ENCODE peak calls at places on chromosomes 16 and 17, in seven cellular contexts. One of them, this sample, is unnamed. For H3K27me3, the result is how much of the 10 kb centered on the place peaks cover.

GRCh38 chr16:74999683-75000480 is 1.1 kb downstream of the ZNRF1 start:
- DNase-seq in neuronal stem cell: no peak
- DNase-seq in IMR-90: no peak
- DNase-seq in H9: peak
- DNase-seq in mesenchymal stem cell: peak
- DNase-seq in H1: no peak
- DNase-seq in mesendoderm: peak
- DNase-seq in this sample: peak

GRCh38 chr17:83162035-83162745 is 82.8 kb downstream of the METRNL start:
- DNase-seq in neuronal stem cell: no peak
- DNase-seq in IMR-90: no peak
- DNase-seq in H9: no peak
- DNase-seq in mesenchymal stem cell: no peak
- DNase-seq in H1: no peak
- DNase-seq in mesendoderm: no peak
- DNase-seq in this sample: no peak

GRCh38 chr17:50048146-50048720 is 7.7 kb upstream of the ITGA3 start:
- DNase-seq in neuronal stem cell: no peak
- DNase-seq in IMR-90: no peak
- DNase-seq in H9: no peak
- DNase-seq in mesenchymal stem cell: no peak
- DNase-seq in H1: no peak
- DNase-seq in mesendoderm: no peak
- DNase-seq in this sample: no peak

GRCh38 chr17:73139296-73139695 is 25.5 kb upstream of the SSTR2 start:
- DNase-seq in neuronal stem cell: no peak
- DNase-seq in IMR-90: no peak
- DNase-seq in H9: no peak
- DNase-seq in mesenchymal stem cell: no peak
- DNase-seq in H1: no peak
- DNase-seq in mesendoderm: no peak
- DNase-seq in this sample: no peak

GRCh38 chr17:491086-492014 is 138.7 kb upstream of the RPH3AL start:
- DNase-seq in neuronal stem cell: peak
- DNase-seq in IMR-90: peak
- DNase-seq in H9: peak
- DNase-seq in mesenchymal stem cell: peak
- DNase-seq in H1: no peak
- DNase-seq in mesendoderm: no peak
- DNase-seq in this sample: peak

GRCh38 chr17:47649972-47650524 is 329 bp downstream of the KPNB1 start:
- DNase-seq in neuronal stem cell: peak
- DNase-seq in IMR-90: no peak
- DNase-seq in H9: no peak
- DNase-seq in mesenchymal stem cell: no peak
- DNase-seq in H1: no peak
- DNase-seq in mesendoderm: peak
- DNase-seq in this sample: peak

GRCh38 chr17:48440660-48441059 is 10.6 kb upstream of the SKAP1 start:
- DNase-seq in neuronal stem cell: no peak
- DNase-seq in IMR-90: no peak
- DNase-seq in H9: no peak
- DNase-seq in mesenchymal stem cell: no peak
- DNase-seq in H1: no peak
- DNase-seq in mesendoderm: no peak
- DNase-seq in this sample: no peak

GRCh38 chr17:12958786-12959185 is 59.0 kb downstream of the ELAC2 start:
- DNase-seq in neuronal stem cell: no peak
- DNase-seq in IMR-90: peak
- DNase-seq in H9: no peak
- DNase-seq in mesenchymal stem cell: no peak
- DNase-seq in H1: no peak
- DNase-seq in mesendoderm: no peak
- DNase-seq in this sample: no peak

GRCh38 chr17:43401293-43401692 is 2.5 kb downstream of the ARL4D start:
- DNase-seq in neuronal stem cell: no peak
- DNase-seq in IMR-90: peak
- DNase-seq in H9: no peak
- DNase-seq in mesenchymal stem cell: peak
- DNase-seq in H1: no peak
- DNase-seq in mesendoderm: no peak
- DNase-seq in this sample: no peak

GRCh38 chr16:64615647-64616280 is 506.1 kb downstream of the CDH11 start:
- DNase-seq in neuronal stem cell: peak
- DNase-seq in IMR-90: peak
- DNase-seq in H9: peak
- DNase-seq in mesenchymal stem cell: peak
- DNase-seq in H1: peak
- DNase-seq in mesendoderm: peak
- DNase-seq in this sample: no peak

GRCh38 chr16:57091200-57091989 is 988 bp upstream of the CPNE2 start:
- DNase-seq in neuronal stem cell: no peak
- DNase-seq in IMR-90: peak
- DNase-seq in H9: peak
- DNase-seq in mesenchymal stem cell: peak
- DNase-seq in H1: peak
- DNase-seq in mesendoderm: peak
- DNase-seq in this sample: peak

GRCh38 chr17:63843387-63844292 is 1.2 kb upstream of the SMARCD2 start:
- DNase-seq in neuronal stem cell: no peak
- DNase-seq in IMR-90: peak
- DNase-seq in H9: no peak
- DNase-seq in mesenchymal stem cell: peak
- DNase-seq in H1: no peak
- DNase-seq in mesendoderm: no peak
- DNase-seq in this sample: peak

GRCh38 chr16:11297492-11298142 is 16.5 kb upstream of the PRM1 start:
- DNase-seq in neuronal stem cell: no peak
- DNase-seq in IMR-90: peak
- DNase-seq in H9: peak
- DNase-seq in mesenchymal stem cell: peak
- DNase-seq in H1: no peak
- DNase-seq in mesendoderm: peak
- DNase-seq in this sample: no peak

GRCh38 chr17:8105957-8106398 is 12.3 kb downstream of the ALOXE3 start:
- DNase-seq in neuronal stem cell: no peak
- DNase-seq in IMR-90: no peak
- DNase-seq in H9: no peak
- DNase-seq in mesenchymal stem cell: no peak
- DNase-seq in H1: no peak
- DNase-seq in mesendoderm: peak
- DNase-seq in this sample: no peak

GRCh38 chr17:8110456-8110804 is 7.9 kb downstream of the ALOXE3 start:
- DNase-seq in neuronal stem cell: no peak
- DNase-seq in IMR-90: no peak
- DNase-seq in H9: no peak
- DNase-seq in mesenchymal stem cell: no peak
- DNase-seq in H1: no peak
- DNase-seq in mesendoderm: no peak
- DNase-seq in this sample: no peak

GRCh38 chr17:8108972-8109668 is 9.2 kb downstream of the ALOXE3 start:
- DNase-seq in neuronal stem cell: no peak
- DNase-seq in IMR-90: no peak
- DNase-seq in H9: no peak
- DNase-seq in mesenchymal stem cell: no peak
- DNase-seq in H1: no peak
- DNase-seq in mesendoderm: no peak
- DNase-seq in this sample: no peak

GRCh38 chr17:8110907-8111306 is 7.4 kb downstream of the ALOXE3 start:
- DNase-seq in neuronal stem cell: no peak
- DNase-seq in IMR-90: no peak
- DNase-seq in H9: no peak
- DNase-seq in mesenchymal stem cell: no peak
- DNase-seq in H1: no peak
- DNase-seq in mesendoderm: no peak
- DNase-seq in this sample: no peak

GRCh38 chr17:8109669-8110455 is 8.5 kb downstream of the ALOXE3 start:
- DNase-seq in neuronal stem cell: peak
- DNase-seq in IMR-90: no peak
- DNase-seq in H9: peak
- DNase-seq in mesenchymal stem cell: no peak
- DNase-seq in H1: no peak
- DNase-seq in mesendoderm: peak
- DNase-seq in this sample: peak
- H3K27me3 ChIP-seq in neuronal stem cell: under half
- H3K27me3 ChIP-seq in IMR-90: half or more
- H3K27me3 ChIP-seq in H9: under half
- H3K27me3 ChIP-seq in mesenchymal stem cell: half or more
- H3K27me3 ChIP-seq in H1: under half
- H3K27me3 ChIP-seq in mesendoderm: under half
- H3K27me3 ChIP-seq in this sample: under half

GRCh38 chr16:85595299-85595661 is 17.8 kb upstream of the GSE1 start:
- DNase-seq in neuronal stem cell: no peak
- DNase-seq in IMR-90: no peak
- DNase-seq in H9: no peak
- DNase-seq in mesenchymal stem cell: no peak
- DNase-seq in H1: no peak
- DNase-seq in mesendoderm: no peak
- DNase-seq in this sample: peak
- H3K4ac ChIP-seq in neuronal stem cell: no peak
- H3K4ac ChIP-seq in IMR-90: no peak
- H3K4ac ChIP-seq in H9: no peak
- H3K4ac ChIP-seq in mesenchymal stem cell: no peak
- H3K4ac ChIP-seq in H1: no peak
- H3K4ac ChIP-seq in mesendoderm: no peak
- H3K4ac ChIP-seq in this sample: no peak

GRCh38 chr17:55274371-55275255 is 9.9 kb downstream of the HLF start:
- DNase-seq in neuronal stem cell: no peak
- DNase-seq in IMR-90: no peak
- DNase-seq in H9: no peak
- DNase-seq in mesenchymal stem cell: no peak
- DNase-seq in H1: no peak
- DNase-seq in mesendoderm: no peak
- DNase-seq in this sample: no peak
- H3K27me3 ChIP-seq in neuronal stem cell: under half
- H3K27me3 ChIP-seq in IMR-90: under half
- H3K27me3 ChIP-seq in H9: under half
- H3K27me3 ChIP-seq in mesenchymal stem cell: under half
- H3K27me3 ChIP-seq in H1: under half
- H3K27me3 ChIP-seq in mesendoderm: under half
- H3K27me3 ChIP-seq in this sample: under half

DNA sequence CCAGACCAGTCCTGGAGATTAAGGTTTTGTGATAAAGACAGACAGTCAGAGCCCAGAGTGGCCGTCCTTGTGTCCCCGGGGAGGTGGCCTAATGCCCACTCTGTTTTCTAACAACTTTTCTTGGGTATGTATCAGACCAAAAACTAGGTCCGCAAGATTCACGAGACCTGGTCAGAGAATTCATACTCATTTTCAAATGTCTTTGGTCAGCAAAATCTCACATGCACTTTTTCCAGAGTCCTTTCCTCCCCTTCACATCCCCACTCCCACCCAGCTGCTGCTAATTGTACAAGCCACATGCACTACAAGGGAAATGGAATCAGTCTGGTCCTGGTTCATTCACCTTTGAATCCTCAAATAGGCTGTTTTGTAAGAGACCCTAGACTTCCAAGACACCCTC is 61.7 kb downstream of the C17orf67 start:
- DNase-seq in neuronal stem cell: no peak
- DNase-seq in IMR-90: no peak
- DNase-seq in H9: no peak
- DNase-seq in mesenchymal stem cell: no peak
- DNase-seq in H1: no peak
- DNase-seq in mesendoderm: no peak
- DNase-seq in this sample: no peak
- H3K4ac ChIP-seq in neuronal stem cell: no peak
- H3K4ac ChIP-seq in IMR-90: no peak
- H3K4ac ChIP-seq in H9: no peak
- H3K4ac ChIP-seq in mesenchymal stem cell: no peak
- H3K4ac ChIP-seq in H1: no peak
- H3K4ac ChIP-seq in mesendoderm: no peak
- H3K4ac ChIP-seq in this sample: no peak

GRCh38 chr17:70173646-70174045 is 4.3 kb downstream of the KCNJ2 start:
- DNase-seq in neuronal stem cell: no peak
- DNase-seq in IMR-90: no peak
- DNase-seq in H9: no peak
- DNase-seq in mesenchymal stem cell: no peak
- DNase-seq in H1: no peak
- DNase-seq in mesendoderm: no peak
- DNase-seq in this sample: no peak
- H3K27me3 ChIP-seq in neuronal stem cell: under half
- H3K27me3 ChIP-seq in IMR-90: under half
- H3K27me3 ChIP-seq in H9: under half
- H3K27me3 ChIP-seq in mesenchymal stem cell: under half
- H3K27me3 ChIP-seq in H1: under half
- H3K27me3 ChIP-seq in mesendoderm: under half
- H3K27me3 ChIP-seq in this sample: under half

GRCh38 chr17:7575481-7575883 is 4.0 kb upstream of the CD68 start:
- DNase-seq in neuronal stem cell: no peak
- DNase-seq in IMR-90: no peak
- DNase-seq in H9: no peak
- DNase-seq in mesenchymal stem cell: no peak
- DNase-seq in H1: no peak
- DNase-seq in mesendoderm: no peak
- DNase-seq in this sample: no peak

GRCh38 chr17:7577327-7578199 is 1.9 kb upstream of the CD68 start:
- DNase-seq in neuronal stem cell: no peak
- DNase-seq in IMR-90: no peak
- DNase-seq in H9: no peak
- DNase-seq in mesenchymal stem cell: no peak
- DNase-seq in H1: no peak
- DNase-seq in mesendoderm: no peak
- DNase-seq in this sample: no peak

GRCh38 chr17:7575959-7576358 is 3.5 kb upstream of the CD68 start:
- DNase-seq in neuronal stem cell: no peak
- DNase-seq in IMR-90: no peak
- DNase-seq in H9: no peak
- DNase-seq in mesenchymal stem cell: no peak
- DNase-seq in H1: no peak
- DNase-seq in mesendoderm: no peak
- DNase-seq in this sample: no peak

GRCh38 chr17:7574176-7574953 is 5.1 kb upstream of the CD68 start:
- DNase-seq in neuronal stem cell: no peak
- DNase-seq in IMR-90: peak
- DNase-seq in H9: no peak
- DNase-seq in mesenchymal stem cell: no peak
- DNase-seq in H1: no peak
- DNase-seq in mesendoderm: no peak
- DNase-seq in this sample: no peak

GRCh38 chr17:7576432-7576937 is 3.0 kb upstream of the CD68 start:
- DNase-seq in neuronal stem cell: no peak
- DNase-seq in IMR-90: no peak
- DNase-seq in H9: no peak
- DNase-seq in mesenchymal stem cell: no peak
- DNase-seq in H1: no peak
- DNase-seq in mesendoderm: no peak
- DNase-seq in this sample: no peak
- H3K4ac ChIP-seq in neuronal stem cell: no peak
- H3K4ac ChIP-seq in IMR-90: no peak
- H3K4ac ChIP-seq in H9: no peak
- H3K4ac ChIP-seq in mesenchymal stem cell: no peak
- H3K4ac ChIP-seq in H1: no peak
- H3K4ac ChIP-seq in mesendoderm: no peak
- H3K4ac ChIP-seq in this sample: no peak